ENCODE peak calls at places on chromosomes 2 and 18, in four cellular contexts. I is GM12878, N is K562, J is HepG2. Z is an unnamed sample.

GRCh38 chr2:15674637-15675455 is 83.2 kb downstream of the DDX1 start:
- DNase-seq in I (no peak), N (no peak), J (no peak), Z (no peak)

GRCh38 chr18:62088146-62088545 is 98.7 kb downstream of the PIGN start:
- DNase-seq in I (no peak), N (no peak), J (no peak), Z (no peak)

GRCh38 chr2:137383391-137383790 is 580.9 kb upstream of the HNMT start:
- DNase-seq in I (no peak), N (no peak), J (no peak), Z (no peak)

GRCh38 chr2:122368576-122369243 is 613.3 kb downstream of the TSN start:
- DNase-seq in I (no peak), N (no peak), J (no peak), Z (no peak)

GRCh38 chr2:38095996-38096861 is 20.3 kb upstream of the CYP1B1 start:
- DNase-seq in I (no peak), N (no peak), J (no peak), Z (peak; percentile 66)

GRCh38 chr18:28972333-28972732 is 795.4 kb upstream of the CDH2 start:
- DNase-seq in I (no peak), N (no peak), J (no peak), Z (no peak)

GRCh38 chr2:96949701-96950350 is 36.6 kb downstream of the FAM178B start:
- DNase-seq in I (no peak), N (no peak), J (no peak), Z (no peak)

GRCh38 chr2:144674071-144674470 is 154.2 kb upstream of the ZEB2 start:
- DNase-seq in I (no peak), N (no peak), J (no peak), Z (no peak)

GRCh38 chr2:9002637-9003365 is 683 bp downstream of the MBOAT2 start:
- DNase-seq in I (no peak), N (no peak), J (no peak), Z (peak; percentile 24)

GRCh38 chr2:1707771-1708351 is 36.5 kb downstream of the PXDN start:
- DNase-seq in I (no peak), N (no peak), J (no peak), Z (no peak)

GRCh38 chr2:53787255-53787910 is 539 bp downstream of the ERLEC1 start:
- DNase-seq in I (no peak), N (no peak), J (peak; percentile 30), Z (peak; percentile 15)

GRCh38 chr18:42532119-42532518 is 577.1 kb downstream of the PIK3C3 start:
- DNase-seq in I (no peak), N (no peak), J (no peak), Z (no peak)

GRCh38 chr2:85504434-85505261 is 34.3 kb upstream of the MAT2A start:
- DNase-seq in I (no peak), N (peak; percentile 27), J (no peak), Z (no peak)

GRCh38 chr2:8682719-8683667 is 1.1 kb downstream of the ID2 start:
- DNase-seq in I (no peak), N (no peak), J (peak; percentile 72), Z (no peak)

GRCh38 chr2:159262904-159263303 is 23.6 kb downstream of the WDSUB1 start:
- DNase-seq in I (no peak), N (no peak), J (no peak), Z (no peak)

GRCh38 chr18:7545734-7546133 is 21.4 kb upstream of the PTPRM start:
- DNase-seq in I (no peak), N (no peak), J (no peak), Z (no peak)

GRCh38 chr2:98009887-98010760 is 14.4 kb upstream of the TMEM131 start:
- DNase-seq in I (no peak), N (no peak), J (no peak), Z (no peak)

GRCh38 chr2:166302036-166302435 is 73.7 kb downstream of the SCN9A start:
- DNase-seq in I (no peak), N (no peak), J (no peak), Z (no peak)

GRCh38 chr2:162029287-162029901 is 44.6 kb downstream of the DPP4 start:
- DNase-seq in I (no peak), N (no peak), J (peak; percentile 43), Z (no peak)

GRCh38 chr2:128440666-128441340 is 122.1 kb upstream of the HS6ST1 start:
- DNase-seq in I (no peak), N (no peak), J (no peak), Z (no peak)

GRCh38 chr2:84885111-84885510 is 4.2 kb upstream of the TRABD2A start:
- DNase-seq in I (no peak), N (no peak), J (no peak), Z (no peak)

GRCh38 chr2:165572155-165572554 is 102.7 kb downstream of the CSRNP3 start:
- DNase-seq in I (no peak), N (no peak), J (no peak), Z (peak; percentile 44)

GRCh38 chr2:22748909-22749308 is 636.1 kb upstream of the KLHL29 start:
- DNase-seq in I (no peak), N (no peak), J (no peak), Z (no peak)

GRCh38 chr2:186675380-186675779 is 18.5 kb upstream of the FAM171B start:
- DNase-seq in I (no peak), N (no peak), J (no peak), Z (no peak)

GRCh38 chr2:159879061-159879604 is 81.1 kb upstream of the CD302 start:
- DNase-seq in I (peak; percentile 77), N (no peak), J (no peak), Z (no peak)

GRCh38 chr2:72915907-72916742 is 1.2 kb upstream of the EMX1 start:
- DNase-seq in I (no peak), N (peak; percentile 70), J (peak; percentile 60), Z (peak; percentile 75)

GRCh38 chr2:60565472-60565871 is 12.0 kb upstream of the BCL11A start:
- DNase-seq in I (no peak), N (no peak), J (peak; percentile 15), Z (no peak)

GRCh38 chr2:68282814-68283812 is 30.8 kb upstream of the PPP3R1 start:
- DNase-seq in I (no peak), N (peak; percentile 62), J (peak; percentile 53), Z (peak; percentile 56)

GRCh38 chr2:164657129-164657528 is 35.8 kb upstream of the GRB14 start:
- DNase-seq in I (no peak), N (no peak), J (no peak), Z (no peak)

GRCh38 chr2:60806988-60807681 is 51.1 kb downstream of the PAPOLG start:
- DNase-seq in I (peak; percentile 75), N (peak; percentile 73), J (no peak), Z (peak; percentile 28)

GRCh38 chr2:88606371-88607030 is 20.8 kb downstream of the EIF2AK3 start:
- DNase-seq in I (peak; percentile 68), N (no peak), J (no peak), Z (no peak)

GRCh38 chr2:88602022-88602421 is 25.2 kb downstream of the EIF2AK3 start:
- DNase-seq in I (no peak), N (no peak), J (no peak), Z (no peak)

GRCh38 chr2:88601302-88601701 is 26.0 kb downstream of the EIF2AK3 start:
- DNase-seq in I (no peak), N (no peak), J (no peak), Z (no peak)

GRCh38 chr2:88600038-88600465 is 27.2 kb downstream of the EIF2AK3 start:
- DNase-seq in I (peak; percentile 98), N (peak; percentile 75), J (peak; percentile 90), Z (peak; percentile 69)

DNA sequence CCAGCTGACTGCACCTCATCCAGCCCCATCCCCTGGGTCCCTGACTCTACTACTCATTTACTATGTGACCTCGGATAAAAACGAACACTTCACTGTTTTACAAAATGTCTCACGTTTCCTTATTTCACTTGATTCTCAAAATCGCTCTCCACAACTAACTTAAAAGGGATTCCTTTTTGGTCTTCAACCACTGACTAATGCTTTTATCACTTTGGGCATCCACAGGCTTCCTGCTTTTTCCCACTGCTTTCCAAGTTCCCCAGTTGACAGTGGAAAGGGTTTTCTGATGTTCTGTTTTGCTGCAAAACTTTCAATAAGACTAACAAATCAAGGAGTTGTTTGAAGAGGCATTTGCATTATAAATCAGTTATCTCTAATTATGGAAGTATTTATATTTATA is 24.1 kb downstream of the EIF2AK3 start:
- DNase-seq in I (no peak), N (no peak), J (no peak), Z (no peak)
- TF ChIP-seq SP1 in I (no peak), N (no peak), J (no peak), Z (no peak)

DNA sequence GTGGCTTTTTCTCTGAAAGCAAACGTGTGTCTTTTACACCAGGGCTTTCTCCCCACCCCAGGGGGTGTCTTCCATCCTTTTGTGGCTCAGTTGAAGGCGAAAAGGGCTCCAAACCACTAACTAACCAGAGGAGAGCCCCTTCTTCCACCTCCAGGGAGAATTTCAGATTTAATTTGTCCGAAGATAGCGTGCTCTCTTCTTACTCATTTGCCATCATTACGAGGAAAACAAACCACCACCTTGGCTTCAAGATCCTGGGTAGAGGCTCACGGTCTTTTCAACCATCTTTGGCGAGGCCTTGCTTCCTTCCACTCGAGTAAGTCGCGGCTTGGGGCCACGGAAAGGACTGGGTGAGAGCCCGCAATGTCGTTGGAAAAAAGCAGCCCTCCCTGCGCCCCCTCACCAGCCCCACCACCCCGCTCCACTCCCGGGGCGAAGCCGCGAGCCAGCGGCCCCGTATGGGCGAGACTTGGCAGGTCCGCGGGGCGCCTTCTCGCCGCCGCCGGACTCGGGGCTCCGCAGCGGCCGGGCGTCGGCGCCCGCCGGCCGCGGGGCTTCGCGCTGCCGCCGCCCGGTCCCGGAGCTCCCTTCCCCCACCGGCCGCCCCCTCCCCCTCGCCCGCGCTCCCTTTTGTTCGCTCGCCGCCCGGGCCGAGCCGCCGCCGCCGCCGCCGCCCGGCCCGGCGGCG is 1.7 kb upstream of the ZNF532 start:
- DNase-seq in I (no peak), N (no peak), J (no peak), Z (peak; percentile 17)
- TF ChIP-seq FOXM1 in I (no peak), N (no peak), J (no peak), Z (no peak)

GRCh38 chr18:76064998-76065397 is 430.0 kb downstream of the ZNF516 start:
- DNase-seq in I (no peak), N (peak; percentile 6), J (no peak), Z (peak; percentile 6)
- TF ChIP-seq SP1 in I (no peak), N (no peak), J (no peak), Z (no peak)

GRCh38 chr2:204203704-204204103 is 267.1 kb downstream of the ICOS start:
- DNase-seq in I (no peak), N (no peak), J (no peak), Z (no peak)

GRCh38 chr2:204202253-204202652 is 265.7 kb downstream of the ICOS start:
- DNase-seq in I (no peak), N (no peak), J (no peak), Z (no peak)

GRCh38 chr2:204207851-204208250 is 271.3 kb downstream of the ICOS start:
- DNase-seq in I (no peak), N (no peak), J (no peak), Z (no peak)

GRCh38 chr2:204205082-204205481 is 268.5 kb downstream of the ICOS start:
- DNase-seq in I (no peak), N (no peak), J (no peak), Z (no peak)

GRCh38 chr2:204205548-204205947 is 269.0 kb downstream of the ICOS start:
- DNase-seq in I (no peak), N (no peak), J (no peak), Z (no peak)
- TF ChIP-seq FOXM1 in I (no peak), N (no peak), J (no peak), Z (no peak)

GRCh38 chr18:68588169-68588568 is 126.7 kb downstream of the TMX3 start:
- DNase-seq in I (no peak), N (no peak), J (no peak), Z (no peak)

GRCh38 chr18:68583685-68584084 is 131.2 kb downstream of the TMX3 start:
- DNase-seq in I (no peak), N (no peak), J (no peak), Z (no peak)
- TF ChIP-seq SP1 in I (no peak), N (no peak), J (no peak), Z (no peak)

Z was measured in HEK293T.